ENCODE peak calls at places on chromosomes 13 and 19, in six cellular contexts. X is BJ; W is stimulated activated naive CD8-positive, alpha-beta T cell treated with anti-CD3 and anti-CD28 coated beads, Interleukin-15, Interleukin-2, amounts not matched to agents 100 U/mL and 50 U/mL, for 24 hours; M is tibial artery; G is mammary epithelial cell; N is AG04450. U is an unnamed sample.

GRCh38 chr13:97011446-97012131 is 17.3 kb upstream of the OXGR1 start:
- DNase-seq in X (no peak), W (no peak), M (no peak), G (no peak), N (no peak), U (peak)

GRCh38 chr19:45428385-45429231 is 4.9 kb upstream of the ERCC1 start:
- DNase-seq in X (no peak), W (peak), M (peak), G (no peak), N (no peak), U (no peak)

GRCh38 chr13:36924001-36924400 is 4.0 kb upstream of the SMAD9 start:
- DNase-seq in X (no peak), W (no peak), M (no peak), G (no peak), N (no peak), U (no peak)

GRCh38 chr13:40313269-40314200 is 352.9 kb downstream of the FOXO1 start:
- DNase-seq in X (no peak), W (no peak), M (no peak), G (no peak), N (no peak), U (no peak)

GRCh38 chr13:100392709-100393630 is 195.6 kb downstream of the GGACT start:
- DNase-seq in X (peak), W (peak), M (peak), G (peak), N (peak), U (peak)

GRCh38 chr19:42198676-42199439 is 18.6 kb downstream of the DEDD2 start:
- DNase-seq in X (no peak), W (peak), M (no peak), G (no peak), N (no peak), U (no peak)

GRCh38 chr19:3544742-3545668 is 6.0 kb downstream of the TEKTIP1 start:
- DNase-seq in X (no peak), W (peak), M (peak), G (peak), N (no peak), U (peak)

GRCh38 chr19:14366529-14366928 is 14.7 kb upstream of the ADGRE5 start:
- DNase-seq in X (no peak), W (peak), M (peak), G (peak), N (no peak), U (peak)

GRCh38 chr13:112450567-112451240 is 74.5 kb downstream of the SPACA7 start:
- DNase-seq in X (no peak), W (no peak), M (peak), G (no peak), N (no peak), U (peak)

GRCh38 chr13:36920612-36921185 is 661 bp upstream of the SMAD9 start:
- DNase-seq in X (no peak), W (no peak), M (no peak), G (no peak), N (no peak), U (peak)

GRCh38 chr13:30052127-30052526 is 201.7 kb upstream of the UBL3 start:
- DNase-seq in X (no peak), W (no peak), M (no peak), G (no peak), N (no peak), U (no peak)

GRCh38 chr13:46507978-46508377 is 45.0 kb upstream of the LRCH1 start:
- DNase-seq in X (no peak), W (no peak), M (no peak), G (no peak), N (no peak), U (no peak)

GRCh38 chr13:112142401-112142930 is 75.5 kb downstream of the SOX1 start:
- DNase-seq in X (no peak), W (no peak), M (no peak), G (no peak), N (no peak), U (no peak)

GRCh38 chr13:109180905-109181425 is 551.6 kb downstream of the MYO16 start:
- DNase-seq in X (peak), W (no peak), M (no peak), G (peak), N (peak), U (no peak)

GRCh38 chr19:262125-262524 is 29.1 kb downstream of the PLPP2 start:
- DNase-seq in X (no peak), W (no peak), M (no peak), G (no peak), N (no peak), U (no peak)

GRCh38 chr19:14398563-14398962 is 17.3 kb downstream of the ADGRE5 start:
- DNase-seq in X (no peak), W (no peak), M (no peak), G (no peak), N (no peak), U (peak)

GRCh38 chr13:28329395-28330158 is 165.4 kb downstream of the FLT1 start:
- DNase-seq in X (peak), W (no peak), M (no peak), G (no peak), N (peak), U (no peak)

GRCh38 chr13:23681253-23681652 is 111.0 kb downstream of the TNFRSF19 start:
- DNase-seq in X (no peak), W (no peak), M (no peak), G (no peak), N (no peak), U (no peak)

GRCh38 chr19:52590728-52591127 is 20.6 kb downstream of the ZNF701 start:
- DNase-seq in X (no peak), W (no peak), M (no peak), G (no peak), N (no peak), U (no peak)

GRCh38 chr13:49225358-49226042 is 5.4 kb downstream of the MLNR start:
- DNase-seq in X (no peak), W (no peak), M (no peak), G (no peak), N (no peak), U (peak)

GRCh38 chr13:54980651-54981050 is 1952.0 kb downstream of the OLFM4 start:
- DNase-seq in X (no peak), W (no peak), M (no peak), G (no peak), N (no peak), U (no peak)

GRCh38 chr19:16369664-16370576 is 45.3 kb downstream of the KLF2 start:
- DNase-seq in X (no peak), W (peak), M (no peak), G (no peak), N (no peak), U (no peak)

GRCh38 chr13:76813874-76814273 is 72.3 kb downstream of the KCTD12 start:
- DNase-seq in X (no peak), W (no peak), M (no peak), G (no peak), N (no peak), U (peak)

GRCh38 chr13:49213997-49214916 is 5.9 kb upstream of the MLNR start:
- DNase-seq in X (no peak), W (no peak), M (no peak), G (no peak), N (no peak), U (no peak)

GRCh38 chr19:33110201-33110910 is 21.6 kb upstream of the WDR88 start:
- DNase-seq in X (no peak), W (no peak), M (no peak), G (peak), N (peak), U (no peak)

GRCh38 chr13:98416408-98416807 is 160.5 kb downstream of the STK24 start:
- DNase-seq in X (no peak), W (no peak), M (no peak), G (no peak), N (no peak), U (peak)

GRCh38 chr19:6092329-6093286 is 17.7 kb downstream of the RFX2 start:
- DNase-seq in X (peak), W (no peak), M (peak), G (peak), N (no peak), U (peak)

GRCh38 chr13:43307921-43308433 is 284.6 kb downstream of the DNAJC15 start:
- DNase-seq in X (peak), W (no peak), M (peak), G (peak), N (peak), U (peak)

GRCh38 chr13:109677206-109677605 is 109.2 kb downstream of the IRS2 start:
- DNase-seq in X (no peak), W (no peak), M (no peak), G (no peak), N (no peak), U (no peak)

GRCh38 chr13:24648983-24649684 is 31.1 kb upstream of the ATP12A start:
- DNase-seq in X (no peak), W (no peak), M (no peak), G (peak), N (no peak), U (no peak)

GRCh38 chr19:54014920-54015560 is 23.6 kb downstream of the CACNG6 start:
- DNase-seq in X (no peak), W (no peak), M (no peak), G (no peak), N (no peak), U (peak)

GRCh38 chr13:97340399-97340798 is 93.6 kb upstream of the RAP2A start:
- DNase-seq in X (no peak), W (no peak), M (no peak), G (no peak), N (no peak), U (no peak)

GRCh38 chr13:106690779-106691178 is 122.8 kb upstream of the ARGLU1 start:
- DNase-seq in X (no peak), W (no peak), M (no peak), G (no peak), N (no peak), U (no peak)

GRCh38 chr13:95494082-95494681 is 58.3 kb upstream of the CLDN10 start:
- DNase-seq in X (peak), W (no peak), M (no peak), G (peak), N (peak), U (peak)

U was measured in NCI-H146.